ENCODE peak calls at places on chromosomes 1 and 21, in five cellular contexts. One of them, this sample, is unnamed.
A peak's percentile ranks its signal among the peaks of the same experiment; 100 is the strongest.

GRCh38 chr1:31382379-31382989 is 9.6 kb upstream of the FABP3 start:
- DNase-seq in fibroblast of lung: no peak
- DNase-seq in CD8-positive, alpha-beta T cell: no peak
- DNase-seq in breast epithelium: no peak
- DNase-seq in ovary: no peak
- DNase-seq in this sample: no peak

GRCh38 chr1:31886866-31887265 is 51.3 kb downstream of the PTP4A2 start:
- DNase-seq in fibroblast of lung: no peak
- DNase-seq in CD8-positive, alpha-beta T cell: no peak
- DNase-seq in breast epithelium: no peak
- DNase-seq in ovary: no peak
- DNase-seq in this sample: no peak

GRCh38 chr1:156676450-156676819 is 772 bp downstream of the NES start:
- DNase-seq in fibroblast of lung: no peak
- DNase-seq in CD8-positive, alpha-beta T cell: no peak
- DNase-seq in breast epithelium: no peak
- DNase-seq in ovary: no peak
- DNase-seq in this sample: no peak

GRCh38 chr21:26512664-26513063 is 60.4 kb downstream of the CYYR1 start:
- DNase-seq in fibroblast of lung: peak; percentile 32
- DNase-seq in CD8-positive, alpha-beta T cell: no peak
- DNase-seq in breast epithelium: no peak
- DNase-seq in ovary: no peak
- DNase-seq in this sample: no peak

GRCh38 chr1:13788795-13789194 is 88.8 kb downstream of the PRDM2 start:
- DNase-seq in fibroblast of lung: no peak
- DNase-seq in CD8-positive, alpha-beta T cell: no peak
- DNase-seq in breast epithelium: no peak
- DNase-seq in ovary: no peak
- DNase-seq in this sample: no peak

GRCh38 chr1:56436912-56437403 is 142.4 kb downstream of the PLPP3 start:
- DNase-seq in fibroblast of lung: no peak
- DNase-seq in CD8-positive, alpha-beta T cell: no peak
- DNase-seq in breast epithelium: no peak
- DNase-seq in ovary: no peak
- DNase-seq in this sample: no peak

GRCh38 chr1:25809283-25809926 is 9.4 kb downstream of the SELENON start:
- DNase-seq in fibroblast of lung: no peak
- DNase-seq in CD8-positive, alpha-beta T cell: no peak
- DNase-seq in breast epithelium: no peak
- DNase-seq in ovary: no peak
- DNase-seq in this sample: no peak

GRCh38 chr21:25938673-25939395 is 204.1 kb downstream of the GABPA start:
- DNase-seq in fibroblast of lung: no peak
- DNase-seq in CD8-positive, alpha-beta T cell: no peak
- DNase-seq in breast epithelium: no peak
- DNase-seq in ovary: no peak
- DNase-seq in this sample: no peak

GRCh38 chr1:209890606-209891330 is 47.2 kb upstream of the SYT14 start:
- DNase-seq in fibroblast of lung: peak; percentile 40
- DNase-seq in CD8-positive, alpha-beta T cell: no peak
- DNase-seq in breast epithelium: no peak
- DNase-seq in ovary: no peak
- DNase-seq in this sample: peak; percentile 0

GRCh38 chr1:50023292-50024159 is at the start of gene AGBL4:
- DNase-seq in fibroblast of lung: peak; percentile 1
- DNase-seq in CD8-positive, alpha-beta T cell: no peak
- DNase-seq in breast epithelium: peak; percentile 57
- DNase-seq in ovary: peak; percentile 20
- DNase-seq in this sample: no peak

GRCh38 chr1:51072040-51072439 is 30.0 kb upstream of the C1orf185 start:
- DNase-seq in fibroblast of lung: no peak
- DNase-seq in CD8-positive, alpha-beta T cell: no peak
- DNase-seq in breast epithelium: no peak
- DNase-seq in ovary: no peak
- DNase-seq in this sample: no peak

GRCh38 chr1:56376188-56376984 is 203.0 kb downstream of the PLPP3 start:
- DNase-seq in fibroblast of lung: peak; percentile 17
- DNase-seq in CD8-positive, alpha-beta T cell: no peak
- DNase-seq in breast epithelium: no peak
- DNase-seq in ovary: peak; percentile 26
- DNase-seq in this sample: no peak

GRCh38 chr1:99370476-99370875 is 106.2 kb downstream of the PLPPR4 start:
- DNase-seq in fibroblast of lung: no peak
- DNase-seq in CD8-positive, alpha-beta T cell: no peak
- DNase-seq in breast epithelium: no peak
- DNase-seq in ovary: no peak
- DNase-seq in this sample: no peak

GRCh38 chr1:41804176-41804575 is 114.5 kb downstream of the HIVEP3 start:
- DNase-seq in fibroblast of lung: no peak
- DNase-seq in CD8-positive, alpha-beta T cell: no peak
- DNase-seq in breast epithelium: no peak
- DNase-seq in ovary: no peak
- DNase-seq in this sample: no peak

GRCh38 chr21:42489991-42490390 is 6.0 kb downstream of the RSPH1 start:
- DNase-seq in fibroblast of lung: no peak
- DNase-seq in CD8-positive, alpha-beta T cell: no peak
- DNase-seq in breast epithelium: no peak
- DNase-seq in ovary: no peak
- DNase-seq in this sample: no peak

GRCh38 chr1:58734630-58735029 is 34.8 kb upstream of the MYSM1 start:
- DNase-seq in fibroblast of lung: no peak
- DNase-seq in CD8-positive, alpha-beta T cell: no peak
- DNase-seq in breast epithelium: no peak
- DNase-seq in ovary: no peak
- DNase-seq in this sample: no peak

GRCh38 chr1:65063025-65063424 is 85.0 kb upstream of the AK4 start:
- DNase-seq in fibroblast of lung: no peak
- DNase-seq in CD8-positive, alpha-beta T cell: no peak
- DNase-seq in breast epithelium: no peak
- DNase-seq in ovary: no peak
- DNase-seq in this sample: no peak

GRCh38 chr1:212211371-212211770 is 73.8 kb upstream of the PPP2R5A start:
- DNase-seq in fibroblast of lung: no peak
- DNase-seq in CD8-positive, alpha-beta T cell: no peak
- DNase-seq in breast epithelium: no peak
- DNase-seq in ovary: no peak
- DNase-seq in this sample: no peak

GRCh38 chr1:180860535-180860934 is 52.2 kb upstream of the KIAA1614 start:
- DNase-seq in fibroblast of lung: no peak
- DNase-seq in CD8-positive, alpha-beta T cell: no peak
- DNase-seq in breast epithelium: no peak
- DNase-seq in ovary: no peak
- DNase-seq in this sample: no peak

GRCh38 chr1:39671793-39672550 is at the start of gene NT5C1A:
- DNase-seq in fibroblast of lung: no peak
- DNase-seq in CD8-positive, alpha-beta T cell: no peak
- DNase-seq in breast epithelium: no peak
- DNase-seq in ovary: no peak
- DNase-seq in this sample: no peak

GRCh38 chr1:151047591-151047924 is at the start of gene C1orf56:
- DNase-seq in fibroblast of lung: peak; percentile 66
- DNase-seq in CD8-positive, alpha-beta T cell: peak; percentile 47
- DNase-seq in breast epithelium: peak; percentile 60
- DNase-seq in ovary: peak; percentile 83
- DNase-seq in this sample: peak; percentile 70
- H3K27ac ChIP-seq in fibroblast of lung: peak within 1 kb of the TSS; percentile 75
- H3K27ac ChIP-seq in CD8-positive, alpha-beta T cell: peak within 1 kb of the TSS; percentile 53
- H3K27ac ChIP-seq in breast epithelium: peak within 1 kb of the TSS; percentile 96
- H3K27ac ChIP-seq in ovary: peak within 1 kb of the TSS; percentile 66
- H3K27ac ChIP-seq in this sample: peak within 1 kb of the TSS; percentile 27

DNA sequence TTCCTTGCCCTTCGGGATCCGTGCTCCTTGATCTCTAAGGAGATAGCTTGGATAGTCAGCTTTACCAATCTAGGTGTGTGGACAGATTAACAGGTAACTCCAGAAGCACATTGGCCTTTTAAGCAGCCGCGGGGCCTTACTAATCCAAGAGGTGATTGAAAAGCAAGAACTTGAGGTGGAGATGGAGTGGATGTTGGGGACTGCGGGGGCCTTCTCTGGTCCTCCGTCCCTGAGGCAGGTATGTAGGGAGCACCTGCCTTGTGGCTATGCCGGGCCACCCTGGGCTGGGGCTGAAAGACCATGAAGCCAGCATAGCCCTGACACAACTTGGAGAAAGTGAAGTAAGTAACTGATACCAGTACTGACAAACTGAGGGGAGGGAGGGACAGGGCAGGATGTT is 10.6 kb downstream of the SOX13 start:
- DNase-seq in fibroblast of lung: no peak
- DNase-seq in CD8-positive, alpha-beta T cell: no peak
- DNase-seq in breast epithelium: no peak
- DNase-seq in ovary: no peak
- DNase-seq in this sample: no peak
- H3K4me1 ChIP-seq in fibroblast of lung: peaks cover 14% of the 10 kb centered on the region
- H3K4me1 ChIP-seq in CD8-positive, alpha-beta T cell: no peaks in the 10 kb centered on the region
- H3K4me1 ChIP-seq in breast epithelium: peaks cover 66% of the 10 kb centered on the region
- H3K4me1 ChIP-seq in ovary: peaks cover 24% of the 10 kb centered on the region
- H3K4me1 ChIP-seq in this sample: peaks cover 29% of the 10 kb centered on the region

GRCh38 chr1:204513117-204513716 is 3.0 kb upstream of the MDM4 start:
- DNase-seq in fibroblast of lung: no peak
- DNase-seq in CD8-positive, alpha-beta T cell: peak; percentile 32
- DNase-seq in breast epithelium: no peak
- DNase-seq in ovary: no peak
- DNase-seq in this sample: no peak
- H3K4me3 ChIP-seq in fibroblast of lung: no peak overlapping the region
- H3K4me3 ChIP-seq in CD8-positive, alpha-beta T cell: peak overlapping the region; percentile 53
- H3K4me3 ChIP-seq in breast epithelium: no peak overlapping the region
- H3K4me3 ChIP-seq in ovary: no peak overlapping the region
- H3K4me3 ChIP-seq in this sample: no peak overlapping the region

DNA sequence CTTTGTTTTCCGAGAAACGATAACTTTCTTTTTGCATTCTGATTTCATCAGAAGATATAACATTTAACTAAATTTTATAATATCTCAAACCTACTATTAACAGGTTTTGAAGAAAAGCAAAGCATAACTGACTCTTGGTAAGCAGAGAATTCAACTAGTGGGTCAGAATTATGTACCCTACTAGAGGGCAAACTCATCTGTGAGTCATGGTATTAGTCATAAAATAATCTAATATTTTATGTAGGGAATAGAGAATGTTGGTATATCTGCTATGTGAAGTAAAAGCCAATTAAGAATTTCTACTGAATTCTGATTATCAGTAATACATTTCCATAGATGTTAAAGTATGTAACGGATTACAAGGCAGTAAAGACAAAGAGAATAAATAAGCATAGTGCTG is 56.8 kb downstream of the USP1 start:
- DNase-seq in fibroblast of lung: peak; percentile 44
- DNase-seq in CD8-positive, alpha-beta T cell: no peak
- DNase-seq in breast epithelium: no peak
- DNase-seq in ovary: no peak
- DNase-seq in this sample: no peak
- H3K27ac ChIP-seq in fibroblast of lung: no peak overlapping the region
- H3K27ac ChIP-seq in CD8-positive, alpha-beta T cell: no peak overlapping the region
- H3K27ac ChIP-seq in breast epithelium: no peak overlapping the region
- H3K27ac ChIP-seq in ovary: no peak overlapping the region
- H3K27ac ChIP-seq in this sample: no peak overlapping the region

DNA sequence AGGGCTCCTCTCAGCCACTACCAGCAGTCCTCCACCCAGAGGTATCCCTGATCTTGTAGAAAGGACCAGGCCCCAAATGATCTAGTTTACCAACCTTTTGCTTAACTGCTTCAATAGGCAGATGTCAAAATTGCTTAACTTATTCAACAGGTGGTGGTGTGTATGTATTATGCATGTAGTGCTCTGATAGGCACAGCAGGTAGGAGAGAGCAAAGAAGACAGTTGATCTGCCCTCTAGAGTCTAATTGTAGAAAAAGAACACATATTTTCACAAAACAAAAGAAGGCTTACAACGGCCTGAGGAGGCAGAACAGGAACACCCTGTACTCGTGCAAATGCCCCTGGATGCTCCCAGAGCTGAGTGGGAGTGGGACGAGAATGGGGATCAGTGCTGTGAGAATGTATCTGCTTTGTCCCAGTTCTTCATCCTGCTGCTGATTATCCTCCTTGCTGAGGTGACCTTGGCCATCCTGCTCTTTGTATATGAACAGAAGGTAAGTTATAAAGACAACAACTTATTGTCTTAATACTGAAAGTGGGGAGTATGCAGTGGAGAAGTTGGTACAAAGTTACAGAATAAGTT is 21.1 kb downstream of the CD53 start:
- DNase-seq in fibroblast of lung: no peak
- DNase-seq in CD8-positive, alpha-beta T cell: no peak
- DNase-seq in breast epithelium: no peak
- DNase-seq in ovary: no peak
- DNase-seq in this sample: no peak
- H3K4me1 ChIP-seq in fibroblast of lung: no peaks in the 10 kb centered on the region
- H3K4me1 ChIP-seq in CD8-positive, alpha-beta T cell: peaks cover 85% of the 10 kb centered on the region
- H3K4me1 ChIP-seq in breast epithelium: no peaks in the 10 kb centered on the region
- H3K4me1 ChIP-seq in ovary: no peaks in the 10 kb centered on the region
- H3K4me1 ChIP-seq in this sample: no peaks in the 10 kb centered on the region

GRCh38 chr1:117059678-117060440 is at the start of gene TTF2:
- DNase-seq in fibroblast of lung: peak; percentile 97
- DNase-seq in CD8-positive, alpha-beta T cell: peak; percentile 92
- DNase-seq in breast epithelium: peak; percentile 93
- DNase-seq in ovary: peak; percentile 92
- DNase-seq in this sample: peak; percentile 96
- H3K4me3 ChIP-seq in fibroblast of lung: peak within 1 kb of the TSS; percentile 90
- H3K4me3 ChIP-seq in CD8-positive, alpha-beta T cell: peak within 1 kb of the TSS; percentile 75
- H3K4me3 ChIP-seq in breast epithelium: peak within 1 kb of the TSS; percentile 68
- H3K4me3 ChIP-seq in ovary: peak within 1 kb of the TSS; percentile 44
- H3K4me3 ChIP-seq in this sample: peak within 1 kb of the TSS; percentile 59

GRCh38 chr1:161779393-161779792 is 13.3 kb downstream of the ATF6 start:
- DNase-seq in fibroblast of lung: no peak
- DNase-seq in CD8-positive, alpha-beta T cell: no peak
- DNase-seq in breast epithelium: no peak
- DNase-seq in ovary: no peak
- DNase-seq in this sample: no peak
- H3K27ac ChIP-seq in fibroblast of lung: no peak overlapping the region
- H3K27ac ChIP-seq in CD8-positive, alpha-beta T cell: no peak overlapping the region
- H3K27ac ChIP-seq in breast epithelium: no peak overlapping the region
- H3K27ac ChIP-seq in ovary: no peak overlapping the region
- H3K27ac ChIP-seq in this sample: no peak overlapping the region

This sample was measured in SJSA1.